ENCODE peak calls at places on chromosome 4, in seven cellular contexts. V, J, H, P, W, K and T are unnamed samples.

GRCh38 chr4:108543359-108543968 is 76.9 kb upstream of the RPL34 start:
- DNase-seq in V (no peak), J (no peak), H (no peak), P (no peak), W (no peak), K (no peak), T (no peak)

GRCh38 chr4:86218721-86219481 is 141.0 kb downstream of the MAPK10 start:
- DNase-seq in V (no peak), J (peak; percentile 45), H (no peak), P (no peak), W (no peak), K (peak; percentile 82), T (no peak)

GRCh38 chr4:101756181-101756580 is 34.3 kb upstream of the BANK1 start:
- DNase-seq in V (no peak), J (no peak), H (no peak), P (no peak), W (no peak), K (no peak), T (no peak)

GRCh38 chr4:1053080-1053661 is 41.7 kb downstream of the FGFRL1 start:
- DNase-seq in V (peak; percentile 16), J (no peak), H (no peak), P (no peak), W (no peak), K (no peak), T (no peak)

GRCh38 chr4:87500107-87500462 is 29.1 kb downstream of the SPARCL1 start:
- DNase-seq in V (no peak), J (no peak), H (no peak), P (no peak), W (no peak), K (no peak), T (no peak)

GRCh38 chr4:1246901-1247810 is 1.8 kb downstream of the CTBP1 start:
- DNase-seq in V (peak; percentile 39), J (no peak), H (no peak), P (no peak), W (peak; percentile 27), K (peak; percentile 11), T (peak; percentile 22)

GRCh38 chr4:113659127-113659526 is 102.4 kb downstream of the CAMK2D start:
- DNase-seq in V (no peak), J (no peak), H (no peak), P (no peak), W (no peak), K (no peak), T (no peak)

GRCh38 chr4:133910165-133910564 is 291.4 kb downstream of the PABPC4L start:
- DNase-seq in V (no peak), J (no peak), H (no peak), P (no peak), W (no peak), K (no peak), T (no peak)

GRCh38 chr4:175071123-175071522 is 153.0 kb downstream of the ADAM29 start:
- DNase-seq in V (no peak), J (peak; percentile 12), H (no peak), P (no peak), W (no peak), K (no peak), T (no peak)

GRCh38 chr4:147617841-147618421 is 734 bp downstream of the TMEM184C start:
- DNase-seq in V (no peak), J (no peak), H (peak; percentile 6), P (no peak), W (no peak), K (peak; percentile 26), T (no peak)

GRCh38 chr4:48813984-48814383 is 16.9 kb upstream of the OCIAD1 start:
- DNase-seq in V (no peak), J (no peak), H (no peak), P (no peak), W (no peak), K (no peak), T (no peak)